ENCODE peak calls at places on chromosome X, in five cellular contexts. H is heart right ventricle, A is mucosa of descending colon, I is RWPE2, K is HepG2. Z is an unnamed sample.

GRCh38 chrX:64975491-64975890 is 759 bp downstream of the ZC4H2 start:
- ATAC-seq in H (peak), A (peak), I (peak), K (peak), Z (peak)

GRCh38 chrX:1164322-1165288 is 47.8 kb downstream of the CRLF2 start:
- ATAC-seq in H (no peak), A (no peak), I (peak), K (no peak), Z (peak)

GRCh38 chrX:9205599-9206223 is 171.8 kb upstream of the FAM9B start:
- ATAC-seq in H (no peak), A (no peak), I (no peak), K (no peak), Z (no peak)

GRCh38 chrX:71365876-71366673 is at the start of gene TAF1:
- ATAC-seq in H (peak), A (peak), I (peak), K (peak), Z (peak)

GRCh38 chrX:10677490-10677889 is 57.1 kb upstream of the MID1 start:
- ATAC-seq in H (no peak), A (no peak), I (no peak), K (no peak), Z (peak)

GRCh38 chrX:125203379-125203736 is 116.3 kb upstream of the TEX13C start:
- ATAC-seq in H (no peak), A (peak), I (peak), K (no peak), Z (no peak)

GRCh38 chrX:49878128-49878833 is 1.0 kb upstream of the USP27X start:
- ATAC-seq in H (peak), A (no peak), I (no peak), K (peak), Z (peak)

GRCh38 chrX:22397566-22397965 is 124.9 kb downstream of the CBLL2 start:
- ATAC-seq in H (no peak), A (no peak), I (peak), K (no peak), Z (no peak)

GRCh38 chrX:21806691-21807090 is 32.7 kb upstream of the MBTPS2 start:
- ATAC-seq in H (no peak), A (peak), I (no peak), K (no peak), Z (no peak)

GRCh38 chrX:129932792-129933321 is 26.9 kb downstream of the UTP14A start:
- ATAC-seq in H (no peak), A (no peak), I (no peak), K (peak), Z (no peak)

GRCh38 chrX:120029354-120029753 is 48.1 kb downstream of the RHOXF2B start:
- ATAC-seq in H (no peak), A (no peak), I (no peak), K (no peak), Z (no peak)

GRCh38 chrX:136892412-136892811 is 11.9 kb upstream of the RBMX start:
- ATAC-seq in H (no peak), A (no peak), I (no peak), K (no peak), Z (no peak)

GRCh38 chrX:133645251-133645650 is 230.0 kb upstream of the GPC4 start:
- ATAC-seq in H (peak), A (no peak), I (no peak), K (no peak), Z (no peak)

GRCh38 chrX:17032351-17032750 is 85.9 kb downstream of the REPS2 start:
- ATAC-seq in H (no peak), A (no peak), I (peak), K (no peak), Z (peak)

GRCh38 chrX:74248889-74249288 is 55.1 kb upstream of the ZCCHC13 start:
- ATAC-seq in H (peak), A (peak), I (peak), K (no peak), Z (peak)

GRCh38 chrX:111270339-111270738 is at the start of gene CAPN6:
- ATAC-seq in H (no peak), A (peak), I (peak), K (no peak), Z (peak)

GRCh38 chrX:102899940-102900916 is 36.8 kb upstream of the RAB40AL start:
- ATAC-seq in H (no peak), A (peak), I (peak), K (peak), Z (peak)

GRCh38 chrX:125384843-125385242 is 65.2 kb downstream of the TEX13C start:
- ATAC-seq in H (no peak), A (no peak), I (no peak), K (no peak), Z (no peak)

GRCh38 chrX:66638591-66639500 is at the start of gene EDA2R:
- ATAC-seq in H (peak), A (peak), I (peak), K (peak), Z (peak)

GRCh38 chrX:39805825-39806224 is 291.9 kb downstream of the BCOR start:
- ATAC-seq in H (no peak), A (no peak), I (no peak), K (no peak), Z (no peak)

GRCh38 chrX:24494544-24495113 is 29.5 kb downstream of the PDK3 start:
- ATAC-seq in H (peak), A (peak), I (peak), K (peak), Z (peak)

GRCh38 chrX:38216642-38217041 is 4.0 kb downstream of the SRPX start:
- ATAC-seq in H (no peak), A (no peak), I (no peak), K (no peak), Z (no peak)

GRCh38 chrX:7170903-7171302 is 22.9 kb upstream of the PUDP start:
- ATAC-seq in H (no peak), A (peak), I (no peak), K (no peak), Z (no peak)

DNA sequence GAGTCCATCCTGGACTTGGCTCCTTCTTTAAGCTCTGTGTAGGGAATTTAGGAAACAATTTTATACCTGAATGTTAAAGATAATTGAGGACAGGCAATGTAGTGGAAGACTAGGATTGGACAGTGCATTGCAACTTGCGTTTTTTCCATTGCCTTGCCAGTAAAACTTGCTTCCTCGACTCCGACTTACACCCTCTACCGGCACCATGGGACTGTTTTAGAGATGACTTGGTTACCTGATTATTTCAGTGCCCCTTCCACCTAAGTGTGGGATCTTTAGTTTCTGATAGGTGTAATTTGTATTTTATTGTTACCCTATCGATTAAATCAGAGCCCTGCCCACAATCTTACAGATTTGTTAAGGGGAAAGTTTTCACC is 1.2 kb downstream of the PRPS1 start:
- ATAC-seq in H (no peak), A (no peak), I (no peak), K (peak), Z (no peak)
- TF ChIP-seq CTCF in H (no peak), A (no peak), I (no peak), K (peak), Z (peak)

GRCh38 chrX:142249721-142250120 is 44.6 kb upstream of the MAGEC2 start:
- ATAC-seq in H (no peak), A (no peak), I (no peak), K (no peak), Z (no peak)
- TF ChIP-seq CTCF in H (no peak), A (no peak), I (no peak), K (no peak), Z (no peak)

GRCh38 chrX:79366888-79367749 is at the start of gene ITM2A:
- ATAC-seq in H (peak), A (peak), I (peak), K (no peak), Z (peak)
- TF ChIP-seq CTCF in H (no peak), A (no peak), I (no peak), K (no peak), Z (no peak)

DNA sequence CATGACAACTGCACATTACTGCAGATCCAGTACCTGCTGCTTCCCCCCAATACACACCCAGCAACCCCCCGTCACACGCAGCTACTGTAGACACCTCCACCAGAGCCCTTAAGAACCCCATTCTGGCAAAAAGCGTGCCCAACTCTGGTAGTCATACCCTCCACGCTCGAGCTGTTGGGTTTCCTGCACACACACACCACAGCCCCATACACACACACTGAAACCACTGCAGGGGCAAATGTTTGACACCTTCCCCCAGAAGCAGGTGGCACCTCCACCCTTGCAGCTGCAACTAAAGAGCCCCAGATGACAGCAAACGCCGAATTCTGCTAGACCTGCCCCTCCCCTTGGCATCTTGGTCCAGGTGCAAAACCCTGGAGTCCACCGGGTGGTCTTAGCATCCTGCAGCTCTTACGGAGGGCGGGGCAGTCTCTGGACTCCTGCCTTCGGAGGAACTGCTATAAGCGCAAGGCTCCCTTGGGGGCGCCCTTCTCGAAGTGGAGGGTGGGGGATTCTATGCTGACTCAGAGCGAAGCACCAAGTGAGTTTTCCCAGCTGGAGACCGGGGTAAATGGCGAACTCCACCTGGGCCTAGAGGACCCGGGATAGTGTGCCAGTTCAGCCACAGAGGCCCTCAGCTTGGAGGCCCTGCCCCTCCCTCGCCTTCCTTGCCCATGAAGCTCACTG is 1.5 kb downstream of the FRMPD3 start:
- ATAC-seq in H (no peak), A (no peak), I (no peak), K (no peak), Z (no peak)
- TF ChIP-seq CTCF in H (no peak), A (no peak), I (no peak), K (no peak), Z (no peak)

GRCh38 chrX:30713061-30713525 is 59.9 kb downstream of the GK start:
- ATAC-seq in H (no peak), A (peak), I (peak), K (peak), Z (peak)
- TF ChIP-seq CTCF in H (no peak), A (peak), I (peak), K (peak), Z (peak)

GRCh38 chrX:153755136-153755535 is 8.9 kb upstream of the PLXNB3 start:
- ATAC-seq in H (no peak), A (no peak), I (no peak), K (no peak), Z (no peak)
- TF ChIP-seq CTCF in H (no peak), A (no peak), I (no peak), K (no peak), Z (no peak)

GRCh38 chrX:41137589-41137988 is 52.3 kb downstream of the USP9X start:
- ATAC-seq in H (no peak), A (no peak), I (no peak), K (no peak), Z (no peak)
- TF ChIP-seq CTCF in H (no peak), A (no peak), I (peak), K (no peak), Z (no peak)

DNA sequence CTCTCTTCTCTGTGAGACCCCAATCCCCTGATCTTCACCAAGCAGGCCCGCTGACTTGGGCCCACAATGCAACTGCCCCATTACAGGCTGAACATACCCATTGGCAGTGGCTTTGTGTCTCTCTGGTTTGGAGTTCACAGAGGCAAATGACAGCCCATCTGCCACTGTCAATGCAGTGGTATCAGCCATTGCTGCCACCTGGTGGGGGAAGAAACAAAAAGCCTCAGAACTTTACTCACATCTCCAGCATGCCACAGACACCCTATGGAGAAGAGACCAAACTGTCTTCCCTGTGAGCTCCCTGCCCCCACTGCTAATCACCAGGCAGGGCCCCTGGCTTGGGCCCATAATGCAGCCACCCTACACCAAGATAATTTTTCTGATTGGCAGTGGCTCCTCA is 729.3 kb upstream of the ACTRT1 start:
- ATAC-seq in H (no peak), A (peak), I (no peak), K (peak), Z (no peak)
- TF ChIP-seq CTCF in H (no peak), A (no peak), I (peak), K (peak), Z (no peak)